ENCODE peak calls at places on chromosomes 5 and 9, in ten cellular contexts. K is ovary, F is cardiac muscle cell, B is adipocyte, O is GM23338, T is neural progenitor cell, D is right atrium auricular region, P is stomach, A is GM23248, V is brain microvascular endothelial cell. M is an unnamed sample. For H3K27me3 and H3K36me3, the result is how much of the 10 kb centered on the place peaks cover.

GRCh38 chr5:142611154-142611553 is 74.7 kb downstream of the FGF1 start:
- DNase-seq in K (peak), F (peak), B (peak), O (peak), T (peak), D (peak), P (peak), A (peak), V (peak), M (peak)

GRCh38 chr5:81424728-81425127 is 30.8 kb upstream of the ACOT12 start:
- DNase-seq in K (no peak), F (no peak), B (peak), O (no peak), T (no peak), D (no peak), P (no peak), A (no peak), V (no peak), M (no peak)

GRCh38 chr9:14183001-14183400 is 130.9 kb downstream of the NFIB start:
- DNase-seq in K (no peak), F (no peak), B (no peak), O (no peak), T (no peak), D (no peak), P (no peak), A (no peak), V (no peak), M (no peak)

GRCh38 chr9:75941066-75941465 is 50.6 kb downstream of the PCSK5 start:
- DNase-seq in K (no peak), F (no peak), B (no peak), O (no peak), T (no peak), D (no peak), P (no peak), A (no peak), V (no peak), M (no peak)

GRCh38 chr5:135488727-135489465 is 36.7 kb upstream of the TIFAB start:
- DNase-seq in K (no peak), F (peak), B (peak), O (peak), T (peak), D (no peak), P (no peak), A (peak), V (peak), M (no peak)

GRCh38 chr5:179900707-179901106 is 7.0 kb downstream of the TBC1D9B start:
- DNase-seq in K (no peak), F (no peak), B (no peak), O (no peak), T (no peak), D (no peak), P (no peak), A (no peak), V (no peak), M (no peak)

GRCh38 chr9:114521846-114522245 is 16.6 kb upstream of the WHRN start:
- DNase-seq in K (no peak), F (no peak), B (no peak), O (no peak), T (no peak), D (no peak), P (no peak), A (no peak), V (no peak), M (no peak)

GRCh38 chr5:159101689-159102088 is 2.0 kb upstream of the EBF1 start:
- DNase-seq in K (no peak), F (no peak), B (peak), O (no peak), T (no peak), D (no peak), P (no peak), A (peak), V (no peak), M (no peak)

GRCh38 chr5:132365213-132365612 is 4.3 kb upstream of the SLC22A5 start:
- DNase-seq in K (no peak), F (no peak), B (peak), O (no peak), T (no peak), D (peak), P (no peak), A (peak), V (peak), M (no peak)

GRCh38 chr5:6489786-6490185 is 41.1 kb downstream of the UBE2QL1 start:
- DNase-seq in K (no peak), F (no peak), B (no peak), O (no peak), T (no peak), D (no peak), P (no peak), A (no peak), V (no peak), M (no peak)

GRCh38 chr5:79924936-79925893 is 65.8 kb downstream of the MTX3 start:
- DNase-seq in K (no peak), F (peak), B (peak), O (peak), T (peak), D (no peak), P (no peak), A (peak), V (no peak), M (peak)

GRCh38 chr9:129996161-129996849 is 46.7 kb downstream of the FNBP1 start:
- DNase-seq in K (no peak), F (no peak), B (peak), O (no peak), T (no peak), D (no peak), P (no peak), A (peak), V (no peak), M (no peak)

GRCh38 chr5:66814146-66814991 is 218.2 kb downstream of the MAST4 start:
- DNase-seq in K (no peak), F (peak), B (peak), O (peak), T (peak), D (no peak), P (no peak), A (peak), V (peak), M (peak)

GRCh38 chr9:79616013-79616412 is 44.2 kb downstream of the TLE4 start:
- DNase-seq in K (no peak), F (no peak), B (peak), O (no peak), T (no peak), D (no peak), P (no peak), A (peak), V (no peak), M (no peak)

GRCh38 chr5:173925449-173926071 is 37.4 kb downstream of the CPEB4 start:
- DNase-seq in K (no peak), F (peak), B (peak), O (peak), T (peak), D (no peak), P (no peak), A (peak), V (peak), M (peak)

GRCh38 chr5:139952464-139953070 is 90.5 kb downstream of the NRG2 start:
- DNase-seq in K (no peak), F (no peak), B (no peak), O (no peak), T (no peak), D (no peak), P (no peak), A (no peak), V (no peak), M (no peak)

GRCh38 chr9:14031015-14031414 is 282.9 kb downstream of the NFIB start:
- DNase-seq in K (peak), F (peak), B (peak), O (peak), T (peak), D (no peak), P (no peak), A (peak), V (peak), M (no peak)

GRCh38 chr9:133131506-133131905 is 10.5 kb upstream of the RALGDS start:
- DNase-seq in K (no peak), F (no peak), B (no peak), O (no peak), T (no peak), D (no peak), P (no peak), A (peak), V (no peak), M (no peak)

GRCh38 chr5:174110290-174110689 is 64.8 kb downstream of the NSG2 start:
- DNase-seq in K (no peak), F (no peak), B (no peak), O (no peak), T (no peak), D (no peak), P (no peak), A (no peak), V (no peak), M (no peak)

GRCh38 chr9:114278881-114279570 is 43.9 kb upstream of the ORM1 start:
- DNase-seq in K (peak), F (no peak), B (peak), O (no peak), T (no peak), D (no peak), P (no peak), A (peak), V (peak), M (no peak)

GRCh38 chr5:62477801-62478200 is 65.2 kb downstream of the IPO11 start:
- DNase-seq in K (no peak), F (no peak), B (peak), O (no peak), T (no peak), D (no peak), P (no peak), A (peak), V (no peak), M (no peak)

GRCh38 chr9:16312116-16312515 is 558.4 kb downstream of the BNC2 start:
- DNase-seq in K (no peak), F (no peak), B (no peak), O (no peak), T (no peak), D (peak), P (no peak), A (no peak), V (no peak), M (no peak)

GRCh38 chr5:32074401-32074800 is 99.7 kb downstream of the GOLPH3 start:
- DNase-seq in K (no peak), F (peak), B (no peak), O (peak), T (peak), D (no peak), P (no peak), A (no peak), V (no peak), M (no peak)

GRCh38 chr5:117800261-117800660 is 1188.1 kb downstream of the DTWD2 start:
- DNase-seq in K (no peak), F (no peak), B (peak), O (no peak), T (no peak), D (no peak), P (no peak), A (no peak), V (peak), M (no peak)

GRCh38 chr5:142202282-142202681 is 93.7 kb downstream of the NDFIP1 start:
- DNase-seq in K (no peak), F (no peak), B (no peak), O (no peak), T (no peak), D (no peak), P (no peak), A (peak), V (peak), M (no peak)

GRCh38 chr9:94950733-94951590 is 224.5 kb downstream of the AOPEP start:
- DNase-seq in K (no peak), F (peak), B (peak), O (no peak), T (no peak), D (no peak), P (peak), A (peak), V (no peak), M (no peak)

GRCh38 chr5:400282-401215 is 42.4 kb upstream of the EXOC3 start:
- DNase-seq in K (peak), F (no peak), B (peak), O (no peak), T (no peak), D (peak), P (no peak), A (peak), V (no peak), M (no peak)

GRCh38 chr9:90290716-90291485 is 351.7 kb downstream of the DIRAS2 start:
- DNase-seq in K (no peak), F (no peak), B (no peak), O (no peak), T (no peak), D (no peak), P (no peak), A (no peak), V (peak), M (no peak)

GRCh38 chr5:112929336-112930081 is 7.5 kb upstream of the REEP5 start:
- DNase-seq in K (no peak), F (no peak), B (no peak), O (no peak), T (no peak), D (no peak), P (no peak), A (no peak), V (no peak), M (peak)

GRCh38 chr5:35803221-35803651 is 53.5 kb upstream of the IL7R start:
- DNase-seq in K (peak), F (peak), B (peak), O (peak), T (peak), D (no peak), P (no peak), A (peak), V (peak), M (no peak)

GRCh38 chr9:14296462-14296861 is 17.5 kb downstream of the NFIB start:
- DNase-seq in K (no peak), F (no peak), B (no peak), O (no peak), T (no peak), D (peak), P (peak), A (no peak), V (no peak), M (no peak)

GRCh38 chr9:126049896-126050604 is 276.6 kb upstream of the MVB12B start:
- DNase-seq in K (no peak), F (no peak), B (no peak), O (no peak), T (no peak), D (no peak), P (no peak), A (no peak), V (no peak), M (no peak)

GRCh38 chr5:96344678-96345612 is 88.1 kb downstream of the PCSK1 start:
- DNase-seq in K (no peak), F (peak), B (peak), O (peak), T (peak), D (no peak), P (peak), A (peak), V (peak), M (no peak)

GRCh38 chr5:2754621-2755370 is 3.3 kb upstream of the IRX2 start:
- DNase-seq in K (no peak), F (peak), B (no peak), O (peak), T (peak), D (peak), P (no peak), A (peak), V (no peak), M (no peak)

GRCh38 chr5:2753452-2754409 is 2.3 kb upstream of the IRX2 start:
- DNase-seq in K (no peak), F (peak), B (no peak), O (peak), T (peak), D (no peak), P (no peak), A (peak), V (no peak), M (no peak)

GRCh38 chr5:2751592-2752021 is at the start of gene IRX2:
- DNase-seq in K (no peak), F (peak), B (no peak), O (peak), T (peak), D (peak), P (peak), A (peak), V (no peak), M (no peak)

GRCh38 chr5:2752059-2752874 is 790 bp upstream of the IRX2 start:
- DNase-seq in K (no peak), F (no peak), B (no peak), O (peak), T (peak), D (no peak), P (peak), A (peak), V (no peak), M (no peak)

GRCh38 chr5:2752875-2753435 is 1.5 kb upstream of the IRX2 start:
- DNase-seq in K (no peak), F (peak), B (no peak), O (peak), T (peak), D (peak), P (peak), A (peak), V (no peak), M (no peak)
- H3K27me3 ChIP-seq in K (under half), F (under half), B (under half), O (half or more), T (half or more), D (half or more), P (half or more), A (under half), V (half or more), M (under half)

GRCh38 chr9:123346026-123346425 is 10.0 kb upstream of the CRB2 start:
- DNase-seq in K (no peak), F (no peak), B (no peak), O (no peak), T (no peak), D (no peak), P (no peak), A (no peak), V (no peak), M (no peak)
- H3K36me3 ChIP-seq in K (under half), F (under half), B (under half), O (under half), T (under half), D (under half), P (under half), A (under half), V (under half), M (under half)

GRCh38 chr5:170636206-170636605 is 132.4 kb downstream of the KCNIP1 start:
- DNase-seq in K (no peak), F (no peak), B (no peak), O (no peak), T (no peak), D (no peak), P (no peak), A (no peak), V (no peak), M (no peak)
- H3K27me3 ChIP-seq in K (under half), F (under half), B (under half), O (under half), T (under half), D (under half), P (under half), A (under half), V (under half), M (under half)

GRCh38 chr9:32991895-32992595 is 9.4 kb downstream of the APTX start:
- DNase-seq in K (no peak), F (peak), B (no peak), O (no peak), T (no peak), D (no peak), P (peak), A (no peak), V (no peak), M (no peak)

GRCh38 chr9:32992596-32993238 is 8.7 kb downstream of the APTX start:
- DNase-seq in K (no peak), F (peak), B (no peak), O (no peak), T (no peak), D (no peak), P (no peak), A (peak), V (no peak), M (no peak)

GRCh38 chr9:32989651-32990050 is 11.8 kb downstream of the APTX start:
- DNase-seq in K (no peak), F (no peak), B (no peak), O (no peak), T (no peak), D (no peak), P (no peak), A (peak), V (peak), M (peak)

DNA sequence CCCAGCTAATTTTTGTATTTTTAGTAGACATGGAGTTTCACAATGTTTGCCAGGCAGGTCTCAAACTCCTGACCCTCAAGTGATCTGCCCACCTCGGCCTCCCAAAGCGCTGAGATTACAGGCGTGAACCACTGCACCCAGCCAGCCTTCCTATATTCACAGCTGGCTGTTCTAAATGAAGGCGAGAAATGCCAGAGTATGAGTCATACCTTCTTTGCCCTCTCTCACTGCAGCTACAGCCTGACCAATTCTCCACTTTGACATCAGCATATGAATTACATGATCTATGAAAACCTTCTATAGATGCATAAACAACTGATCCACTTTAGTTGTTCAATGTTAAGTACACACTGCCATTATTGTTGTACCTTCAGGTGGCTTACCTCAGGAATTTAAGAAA is 14.5 kb downstream of the APTX start:
- DNase-seq in K (no peak), F (no peak), B (no peak), O (no peak), T (no peak), D (no peak), P (no peak), A (peak), V (peak), M (no peak)
- H3K36me3 ChIP-seq in K (under half), F (under half), B (half or more), O (under half), T (under half), D (half or more), P (half or more), A (under half), V (under half), M (half or more)

GRCh38 chr5:73305386-73305785 is 132.4 kb downstream of the TMEM174 start:
- DNase-seq in K (no peak), F (no peak), B (no peak), O (no peak), T (no peak), D (no peak), P (no peak), A (no peak), V (no peak), M (no peak)

GRCh38 chr5:73307645-73308346 is 134.8 kb downstream of the TMEM174 start:
- DNase-seq in K (no peak), F (no peak), B (no peak), O (no peak), T (no peak), D (no peak), P (no peak), A (no peak), V (no peak), M (no peak)

GRCh38 chr5:73306741-73307275 is 133.8 kb downstream of the TMEM174 start:
- DNase-seq in K (no peak), F (no peak), B (no peak), O (no peak), T (no peak), D (no peak), P (no peak), A (peak), V (no peak), M (no peak)

GRCh38 chr5:73304381-73304780 is 131.4 kb downstream of the TMEM174 start:
- DNase-seq in K (no peak), F (no peak), B (peak), O (no peak), T (no peak), D (no peak), P (no peak), A (no peak), V (no peak), M (no peak)

DNA sequence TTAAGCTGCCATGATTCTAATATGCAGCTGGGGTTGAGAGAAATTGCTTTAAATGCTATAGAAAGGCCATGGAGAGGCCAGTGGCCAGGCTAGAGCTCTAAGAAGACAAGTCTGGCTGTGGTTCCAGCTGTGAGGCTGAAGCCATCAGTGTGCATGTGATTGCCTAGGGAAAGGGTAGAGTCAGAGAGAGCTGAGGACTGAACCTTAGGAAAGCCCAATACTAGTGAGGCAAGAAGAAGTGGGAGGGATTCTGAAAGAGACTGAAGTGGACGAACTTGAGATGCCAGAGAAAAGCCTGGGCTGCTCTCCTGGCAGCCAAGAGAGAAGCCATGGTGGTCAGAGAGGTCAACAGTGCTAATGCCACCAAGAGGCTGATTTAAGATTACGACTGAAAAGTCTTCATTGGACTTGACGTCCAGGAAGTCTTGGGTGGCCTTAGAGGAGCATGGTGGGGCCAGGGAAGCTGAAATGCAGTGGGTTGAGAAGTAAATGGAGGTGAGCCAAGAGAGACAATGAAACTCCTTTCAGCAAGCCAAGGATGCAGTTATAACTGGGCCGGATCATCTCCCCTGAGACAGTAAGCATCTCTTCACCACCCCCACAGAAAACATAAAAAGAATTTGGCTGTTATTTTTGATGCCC is 133.2 kb downstream of the TMEM174 start:
- DNase-seq in K (no peak), F (no peak), B (no peak), O (no peak), T (no peak), D (no peak), P (no peak), A (no peak), V (no peak), M (no peak)
- H3K27me3 ChIP-seq in K (under half), F (half or more), B (half or more), O (half or more), T (half or more), D (under half), P (half or more), A (under half), V (under half), M (under half)

M was measured in CD4-positive, CD25-positive, alpha-beta regulatory T cell.